ENCODE peak calls at places on chromosomes 13 and 19, in eight cellular contexts. One of them, this sample, is unnamed.

GRCh38 chr13:79870766-79871165 is 389.8 kb downstream of the NDFIP2 start:
- DNase-seq in WTC11: no peak
- DNase-seq in activated CD4-positive, CD25-positive, alpha-beta regulatory T cell: no peak
- DNase-seq in cardiac fibroblast: peak
- DNase-seq in GM10248: no peak
- DNase-seq in foreskin fibroblast: peak
- DNase-seq in AG20443: no peak
- DNase-seq in GM12865: no peak
- DNase-seq in this sample: no peak

GRCh38 chr13:94849254-94849653 is 136.9 kb upstream of the SOX21 start:
- DNase-seq in AG20443: no peak
- DNase-seq in GM12865: no peak
- DNase-seq in activated CD4-positive, CD25-positive, alpha-beta regulatory T cell: no peak
- DNase-seq in GM10248: no peak
- DNase-seq in cardiac fibroblast: peak
- DNase-seq in foreskin fibroblast: no peak
- DNase-seq in WTC11: no peak
- DNase-seq in this sample: no peak

GRCh38 chr13:114031631-114032030 is 57.8 kb upstream of the C13orf46 start:
- DNase-seq in AG20443: peak
- DNase-seq in GM12865: no peak
- DNase-seq in GM10248: no peak
- DNase-seq in foreskin fibroblast: no peak
- DNase-seq in WTC11: no peak
- DNase-seq in activated CD4-positive, CD25-positive, alpha-beta regulatory T cell: no peak
- DNase-seq in cardiac fibroblast: no peak
- DNase-seq in this sample: no peak

GRCh38 chr19:33296473-33297060 is 5.8 kb downstream of the CEBPA start:
- DNase-seq in AG20443: no peak
- DNase-seq in activated CD4-positive, CD25-positive, alpha-beta regulatory T cell: no peak
- DNase-seq in WTC11: no peak
- DNase-seq in GM10248: no peak
- DNase-seq in cardiac fibroblast: no peak
- DNase-seq in foreskin fibroblast: no peak
- DNase-seq in GM12865: no peak
- DNase-seq in this sample: no peak

GRCh38 chr19:32566246-32566830 is 14.7 kb upstream of the PDCD5 start:
- DNase-seq in cardiac fibroblast: peak
- DNase-seq in GM10248: no peak
- DNase-seq in foreskin fibroblast: peak
- DNase-seq in WTC11: no peak
- DNase-seq in activated CD4-positive, CD25-positive, alpha-beta regulatory T cell: no peak
- DNase-seq in GM12865: no peak
- DNase-seq in AG20443: no peak
- DNase-seq in this sample: no peak

GRCh38 chr13:111415216-111415615 is 94.8 kb downstream of the TEX29 start:
- DNase-seq in GM12865: no peak
- DNase-seq in WTC11: no peak
- DNase-seq in GM10248: no peak
- DNase-seq in AG20443: no peak
- DNase-seq in cardiac fibroblast: no peak
- DNase-seq in activated CD4-positive, CD25-positive, alpha-beta regulatory T cell: no peak
- DNase-seq in foreskin fibroblast: no peak
- DNase-seq in this sample: no peak

GRCh38 chr19:3644351-3645066 is 17.9 kb upstream of the CACTIN start:
- DNase-seq in AG20443: no peak
- DNase-seq in WTC11: no peak
- DNase-seq in cardiac fibroblast: peak
- DNase-seq in GM12865: no peak
- DNase-seq in GM10248: no peak
- DNase-seq in foreskin fibroblast: peak
- DNase-seq in activated CD4-positive, CD25-positive, alpha-beta regulatory T cell: no peak
- DNase-seq in this sample: no peak

GRCh38 chr19:33815410-33816340 is 19.0 kb downstream of the KCTD15 start:
- DNase-seq in cardiac fibroblast: peak
- DNase-seq in foreskin fibroblast: peak
- DNase-seq in GM12865: no peak
- DNase-seq in WTC11: no peak
- DNase-seq in activated CD4-positive, CD25-positive, alpha-beta regulatory T cell: no peak
- DNase-seq in GM10248: no peak
- DNase-seq in AG20443: no peak
- DNase-seq in this sample: no peak

GRCh38 chr19:54262470-54262869 is 5.4 kb upstream of the LILRB5 start:
- DNase-seq in GM10248: no peak
- DNase-seq in GM12865: no peak
- DNase-seq in AG20443: no peak
- DNase-seq in foreskin fibroblast: no peak
- DNase-seq in WTC11: no peak
- DNase-seq in activated CD4-positive, CD25-positive, alpha-beta regulatory T cell: no peak
- DNase-seq in cardiac fibroblast: no peak
- DNase-seq in this sample: no peak

GRCh38 chr19:11242864-11243797 is 3.7 kb downstream of the ANGPTL8 start:
- DNase-seq in GM12865: peak
- DNase-seq in GM10248: peak
- DNase-seq in AG20443: peak
- DNase-seq in WTC11: peak
- DNase-seq in cardiac fibroblast: peak
- DNase-seq in activated CD4-positive, CD25-positive, alpha-beta regulatory T cell: peak
- DNase-seq in foreskin fibroblast: peak
- DNase-seq in this sample: peak

GRCh38 chr19:16328824-16329482 is 4.3 kb downstream of the KLF2 start:
- DNase-seq in GM10248: no peak
- DNase-seq in cardiac fibroblast: peak
- DNase-seq in activated CD4-positive, CD25-positive, alpha-beta regulatory T cell: no peak
- DNase-seq in foreskin fibroblast: no peak
- DNase-seq in WTC11: no peak
- DNase-seq in AG20443: no peak
- DNase-seq in GM12865: peak
- DNase-seq in this sample: no peak

GRCh38 chr13:114334305-114335053 is 20.2 kb downstream of the CHAMP1 start:
- DNase-seq in WTC11: no peak
- DNase-seq in activated CD4-positive, CD25-positive, alpha-beta regulatory T cell: no peak
- DNase-seq in foreskin fibroblast: no peak
- DNase-seq in cardiac fibroblast: no peak
- DNase-seq in AG20443: no peak
- DNase-seq in GM12865: peak
- DNase-seq in GM10248: no peak
- DNase-seq in this sample: no peak

GRCh38 chr13:52450793-52451116 is 321 bp upstream of the VPS36 start:
- DNase-seq in WTC11: no peak
- DNase-seq in AG20443: no peak
- DNase-seq in cardiac fibroblast: no peak
- DNase-seq in activated CD4-positive, CD25-positive, alpha-beta regulatory T cell: no peak
- DNase-seq in GM10248: no peak
- DNase-seq in foreskin fibroblast: no peak
- DNase-seq in GM12865: no peak
- DNase-seq in this sample: no peak